ENCODE peak calls at places on chromosomes 7 and 10, in ten cellular contexts. C is nephron progenitor cell; H is SK-N-SH; W is non-pigmented ciliary epithelial cell; S is AG04450; N is posterior vena cava; Q is NCI-H510A treated with DMSO at 0.1 percent for 48 hours; F is activated CD4-positive, alpha-beta T cell treated with anti-CD3 and anti-CD28 coated beads, Interleukin-2, amount 50 U/mL, for 1 hour; D is HCT116; B is effector memory CD8-positive, alpha-beta T cell. A is an unnamed sample.

GRCh38 chr7:74042746-74043522 is 15.0 kb downstream of the ELN start:
- DNase-seq in Q (peak), D (no peak), W (no peak), B (no peak), N (peak), S (no peak), F (no peak), C (no peak), H (peak), A (no peak)

GRCh38 chr7:75945297-75946168 is 30.6 kb downstream of the POR start:
- DNase-seq in H (no peak), F (no peak), D (no peak), Q (peak), B (no peak), N (no peak), C (no peak), W (no peak), S (no peak), A (no peak)

GRCh38 chr10:71234970-71235681 is 22.8 kb downstream of the UNC5B start:
- DNase-seq in F (no peak), D (no peak), B (no peak), W (no peak), C (peak), H (peak), N (peak), S (no peak), Q (no peak), A (no peak)

GRCh38 chr7:102089175-102090098 is 197.2 kb upstream of the SH2B2 start:
- DNase-seq in W (no peak), N (no peak), H (no peak), S (no peak), Q (no peak), C (no peak), B (no peak), D (no peak), F (no peak), A (no peak)

GRCh38 chr7:102431617-102432298 is 1.6 kb upstream of the ORAI2 start:
- DNase-seq in W (no peak), C (no peak), S (no peak), N (no peak), D (no peak), F (peak), B (peak), H (no peak), Q (peak), A (peak)

GRCh38 chr7:70098133-70098561 is 499.9 kb downstream of the AUTS2 start:
- DNase-seq in Q (no peak), B (no peak), H (no peak), D (no peak), F (no peak), C (no peak), N (no peak), W (no peak), S (no peak), A (peak)

GRCh38 chr7:78783179-78783962 is 670.1 kb downstream of the MAGI2 start:
- DNase-seq in B (no peak), W (no peak), N (no peak), D (no peak), Q (no peak), C (no peak), H (no peak), F (no peak), S (no peak), A (no peak)

GRCh38 chr7:2048006-2048405 is 184.7 kb downstream of the MAD1L1 start:
- DNase-seq in D (no peak), N (peak), C (no peak), Q (no peak), B (no peak), W (no peak), F (no peak), S (no peak), H (no peak), A (no peak)

GRCh38 chr10:30538086-30538485 is 91.5 kb downstream of the LYZL2 start:
- DNase-seq in Q (no peak), S (no peak), N (no peak), W (no peak), B (no peak), H (no peak), C (no peak), F (no peak), D (no peak), A (no peak)

GRCh38 chr10:115953983-115954382 is 319.0 kb downstream of the GFRA1 start:
- DNase-seq in C (no peak), D (no peak), Q (no peak), S (no peak), H (no peak), W (no peak), N (no peak), F (no peak), B (no peak), A (no peak)

GRCh38 chr10:3534433-3534832 is 250.6 kb downstream of the KLF6 start:
- DNase-seq in F (no peak), D (no peak), W (no peak), C (no peak), B (no peak), N (no peak), S (no peak), Q (no peak), H (no peak), A (no peak)

GRCh38 chr7:151225948-151226510 is 976 bp downstream of the ABCF2 start:
- DNase-seq in W (no peak), H (no peak), Q (no peak), B (no peak), N (peak), D (no peak), F (no peak), S (no peak), C (no peak), A (no peak)

GRCh38 chr10:50636576-50636975 is 12.8 kb upstream of the SGMS1 start:
- DNase-seq in H (no peak), S (no peak), F (no peak), D (no peak), W (no peak), C (no peak), Q (no peak), B (peak), N (no peak), A (no peak)

GRCh38 chr7:107694395-107694794 is 33.8 kb downstream of the SLC26A4 start:
- DNase-seq in S (no peak), H (no peak), F (no peak), W (no peak), B (no peak), C (no peak), N (no peak), D (no peak), Q (no peak), A (no peak)

GRCh38 chr10:25508112-25508815 is 333.5 kb downstream of the GPR158 start:
- DNase-seq in N (no peak), H (no peak), D (no peak), C (no peak), W (no peak), B (no peak), F (no peak), S (no peak), Q (no peak), A (no peak)

GRCh38 chr7:132464740-132465139 is 111.5 kb downstream of the PLXNA4 start:
- DNase-seq in Q (no peak), W (peak), C (no peak), F (no peak), H (no peak), B (no peak), N (no peak), S (no peak), D (no peak), A (no peak)

GRCh38 chr10:125283191-125283590 is 122.8 kb upstream of the CTBP2 start:
- DNase-seq in S (no peak), H (peak), D (no peak), Q (peak), C (peak), B (no peak), W (no peak), F (no peak), N (no peak), A (no peak)

GRCh38 chr10:5977471-5978370 is at the start of gene IL15RA:
- DNase-seq in D (peak), F (peak), B (peak), S (no peak), N (peak), H (peak), C (peak), Q (peak), W (no peak), A (no peak)

GRCh38 chr7:133846203-133846945 is 280.8 kb upstream of the LRGUK start:
- DNase-seq in W (no peak), N (no peak), B (no peak), D (no peak), C (no peak), S (no peak), F (no peak), Q (no peak), H (peak), A (no peak)

GRCh38 chr10:103517234-103518085 is 24.0 kb downstream of the NEURL1 start:
- DNase-seq in N (peak), D (no peak), C (no peak), Q (no peak), F (no peak), B (no peak), W (no peak), H (peak), S (no peak), A (no peak)

GRCh38 chr7:34042406-34042805 is 137.1 kb downstream of the BMPER start:
- DNase-seq in N (no peak), S (no peak), H (no peak), F (no peak), B (no peak), C (no peak), D (no peak), W (no peak), Q (no peak), A (no peak)

GRCh38 chr7:80900583-80901576 is 18.0 kb downstream of the SEMA3C start:
- DNase-seq in N (no peak), F (no peak), D (no peak), H (no peak), Q (no peak), W (peak), S (no peak), C (no peak), B (no peak), A (no peak)

GRCh38 chr7:2005746-2006145 is 227.0 kb downstream of the MAD1L1 start:
- DNase-seq in D (no peak), C (peak), S (no peak), W (no peak), Q (no peak), F (no peak), H (no peak), N (peak), B (no peak), A (no peak)

GRCh38 chr10:490891-491571 is 198.4 kb downstream of the DIP2C start:
- DNase-seq in B (no peak), N (peak), Q (no peak), S (no peak), C (no peak), F (no peak), W (no peak), H (peak), D (no peak), A (no peak)

GRCh38 chr10:6721480-6721879 is 141.4 kb upstream of the PRKCQ start:
- DNase-seq in B (no peak), D (peak), W (peak), N (no peak), C (no peak), Q (no peak), S (peak), F (no peak), H (peak), A (no peak)

GRCh38 chr7:99024066-99024465 is 119.8 kb downstream of the SMURF1 start:
- DNase-seq in C (no peak), B (no peak), D (no peak), N (no peak), F (no peak), Q (no peak), H (no peak), S (no peak), W (no peak), A (no peak)

GRCh38 chr10:44339218-44339617 is 45.7 kb downstream of the CXCL12 start:
- DNase-seq in B (no peak), H (no peak), D (no peak), F (no peak), S (peak), Q (no peak), N (no peak), C (no peak), W (no peak), A (no peak)

GRCh38 chr10:932589-932988 is 1.1 kb upstream of the LARP4B start:
- DNase-seq in C (no peak), F (no peak), H (peak), B (no peak), D (no peak), S (no peak), N (peak), Q (no peak), W (no peak), A (no peak)

A was measured in NCI-H82.